ENCODE peak calls at places on chromosomes 3 and 15, in seven cellular contexts. Y is NCI-H510A treated with DMSO at 0.1 percent for 48 hours, B is ACHN, E is PC-9, H is K562, A is memory B cell, J is HFFc6. Z is an unnamed sample.
A peak's percentile ranks its signal among the peaks of the same experiment; 100 is the strongest.

GRCh38 chr15:50993598-50993997 is 85.1 kb downstream of the AP4E1 start:
- DNase-seq in Y (no peak), B (no peak), E (no peak), H (no peak), A (no peak), J (peak; percentile 56), Z (no peak)

GRCh38 chr3:38454884-38455638 is 1.4 kb downstream of the ACVR2B start:
- DNase-seq in Y (peak; percentile 56), B (peak; percentile 52), E (peak; percentile 80), H (peak; percentile 80), A (peak; percentile 29), J (no peak), Z (no peak)

GRCh38 chr15:37002041-37002689 is 98.2 kb downstream of the MEIS2 start:
- DNase-seq in Y (no peak), B (no peak), E (no peak), H (peak; percentile 73), A (no peak), J (no peak), Z (no peak)

GRCh38 chr3:16177962-16178627 is 3.6 kb downstream of the GALNT15 start:
- DNase-seq in Y (no peak), B (peak; percentile 67), E (peak; percentile 67), H (peak; percentile 79), A (peak; percentile 51), J (peak; percentile 76), Z (no peak)

GRCh38 chr3:134357261-134357913 is 16.9 kb downstream of the AMOTL2 start:
- DNase-seq in Y (no peak), B (no peak), E (no peak), H (no peak), A (no peak), J (peak; percentile 10), Z (no peak)

GRCh38 chr3:9291991-9292390 is 42.5 kb upstream of the SRGAP3 start:
- DNase-seq in Y (no peak), B (no peak), E (no peak), H (no peak), A (no peak), J (no peak), Z (no peak)

GRCh38 chr15:99409097-99409473 is 156.7 kb upstream of the MEF2A start:
- DNase-seq in Y (no peak), B (peak; percentile 74), E (peak; percentile 60), H (no peak), A (no peak), J (peak; percentile 21), Z (peak; percentile 49)

GRCh38 chr3:64484289-64484992 is 203.4 kb downstream of the ADAMTS9 start:
- DNase-seq in Y (peak; percentile 75), B (peak; percentile 74), E (peak; percentile 75), H (peak; percentile 41), A (peak; percentile 56), J (peak; percentile 74), Z (peak; percentile 22)

GRCh38 chr3:41267975-41268640 is 68.8 kb downstream of the CTNNB1 start:
- DNase-seq in Y (peak; percentile 62), B (peak; percentile 70), E (peak; percentile 70), H (peak; percentile 80), A (no peak), J (peak; percentile 93), Z (peak; percentile 85)

GRCh38 chr3:179247289-179248020 is 3.5 kb downstream of the KCNMB3 start:
- DNase-seq in Y (no peak), B (no peak), E (no peak), H (no peak), A (no peak), J (no peak), Z (no peak)

GRCh38 chr3:167840247-167840646 is 104.7 kb downstream of the SERPINI1 start:
- DNase-seq in Y (no peak), B (no peak), E (no peak), H (no peak), A (no peak), J (no peak), Z (no peak)

GRCh38 chr3:2247831-2248230 is 149.2 kb downstream of the CNTN4 start:
- DNase-seq in Y (peak; percentile 17), B (no peak), E (no peak), H (no peak), A (no peak), J (no peak), Z (no peak)

GRCh38 chr3:1446531-1446930 is 353.7 kb downstream of the CNTN6 start:
- DNase-seq in Y (no peak), B (no peak), E (no peak), H (no peak), A (no peak), J (no peak), Z (no peak)

GRCh38 chr3:71185733-71186455 is 397.6 kb downstream of the FOXP1 start:
- DNase-seq in Y (no peak), B (no peak), E (no peak), H (peak; percentile 34), A (no peak), J (peak; percentile 43), Z (no peak)

GRCh38 chr3:76442374-76442915 is 597.5 kb upstream of the ROBO2 start:
- DNase-seq in Y (no peak), B (no peak), E (no peak), H (no peak), A (no peak), J (no peak), Z (no peak)

GRCh38 chr15:65405793-65406192 is 17.0 kb downstream of the IGDCC4 start:
- DNase-seq in Y (no peak), B (no peak), E (no peak), H (no peak), A (no peak), J (no peak), Z (no peak)

GRCh38 chr15:83106994-83107840 is at the start of gene TM6SF1:
- DNase-seq in Y (no peak), B (no peak), E (no peak), H (peak; percentile 34), A (peak; percentile 19), J (no peak), Z (no peak)

GRCh38 chr3:54914180-54914579 is 13.7 kb downstream of the LRTM1 start:
- DNase-seq in Y (no peak), B (no peak), E (no peak), H (no peak), A (no peak), J (no peak), Z (no peak)

GRCh38 chr3:27166888-27167287 is 202.3 kb downstream of the NEK10 start:
- DNase-seq in Y (no peak), B (peak; percentile 47), E (peak; percentile 35), H (no peak), A (no peak), J (peak; percentile 98), Z (peak; percentile 58)

GRCh38 chr15:98177950-98178848 is 217.7 kb downstream of the ARRDC4 start:
- DNase-seq in Y (no peak), B (peak; percentile 62), E (peak; percentile 20), H (peak; percentile 67), A (no peak), J (peak; percentile 86), Z (peak; percentile 24)

GRCh38 chr3:24254649-24255048 is 240.0 kb downstream of the THRB start:
- DNase-seq in Y (no peak), B (peak; percentile 2), E (no peak), H (no peak), A (no peak), J (peak; percentile 89), Z (peak; percentile 29)

GRCh38 chr3:152458725-152459515 is 190.2 kb downstream of the MBNL1 start:
- DNase-seq in Y (no peak), B (no peak), E (no peak), H (no peak), A (no peak), J (no peak), Z (no peak)